ENCODE peak calls at places on chromosomes 5 and 9, in four cellular contexts. Y is IMR-90, O is PC-9, L is GM12878. H is an unnamed sample.

GRCh38 chr5:154370730-154371334 is 75.0 kb upstream of the SAP30L start:
- DNase-seq in Y (no peak), O (no peak), L (no peak), H (no peak)

GRCh38 chr5:10797246-10797645 is 36.2 kb upstream of the DAP start:
- DNase-seq in Y (peak), O (peak), L (no peak), H (no peak)

GRCh38 chr9:93263334-93264229 is 79.6 kb downstream of the WNK2 start:
- DNase-seq in Y (no peak), O (no peak), L (no peak), H (no peak)

GRCh38 chr5:137207023-137207760 is 291.9 kb downstream of the SPOCK1 start:
- DNase-seq in Y (no peak), O (no peak), L (no peak), H (no peak)

GRCh38 chr9:105452185-105452584 is 4.4 kb downstream of the FSD1L start:
- DNase-seq in Y (no peak), O (no peak), L (no peak), H (no peak)

GRCh38 chr5:124395287-124395686 is 351.2 kb downstream of the ZNF608 start:
- DNase-seq in Y (no peak), O (no peak), L (no peak), H (no peak)

GRCh38 chr5:109653840-109654239 is 35.9 kb upstream of the MAN2A1 start:
- DNase-seq in Y (no peak), O (no peak), L (no peak), H (no peak)

GRCh38 chr9:86549434-86549833 is 195.2 kb upstream of the TUT7 start:
- DNase-seq in Y (peak), O (no peak), L (no peak), H (peak)

GRCh38 chr9:88915916-88916315 is 75.4 kb upstream of the S1PR3 start:
- DNase-seq in Y (no peak), O (no peak), L (no peak), H (no peak)

GRCh38 chr5:159695741-159696294 is 220.5 kb upstream of the ADRA1B start:
- DNase-seq in Y (no peak), O (no peak), L (no peak), H (no peak)

GRCh38 chr9:82334286-82334685 is 345.7 kb downstream of the SPATA31D1 start:
- DNase-seq in Y (peak), O (no peak), L (no peak), H (peak)

GRCh38 chr9:129809346-129809745 is 6.4 kb downstream of the TOR1B start:
- DNase-seq in Y (no peak), O (no peak), L (no peak), H (no peak)

GRCh38 chr5:53397845-53398244 is 82.6 kb upstream of the FST start:
- DNase-seq in Y (peak), O (peak), L (no peak), H (peak)

GRCh38 chr9:136784997-136785361 is 6.2 kb upstream of the TMEM141 start:
- DNase-seq in Y (no peak), O (no peak), L (no peak), H (no peak)

GRCh38 chr9:137028281-137029057 is 432 bp upstream of the ABCA2 start:
- DNase-seq in Y (peak), O (no peak), L (no peak), H (no peak)

GRCh38 chr9:121369595-121370265 is at the start of gene STOM:
- DNase-seq in Y (peak), O (no peak), L (no peak), H (peak)

GRCh38 chr5:138955013-138955660 is 80.0 kb upstream of the LRRTM2 start:
- DNase-seq in Y (peak), O (no peak), L (no peak), H (no peak)

GRCh38 chr5:135251099-135251498 is 147.9 kb downstream of the MACROH2A1 start:
- DNase-seq in Y (no peak), O (no peak), L (no peak), H (no peak)

GRCh38 chr9:132669329-132669635 is 501 bp downstream of the DDX31 start:
- DNase-seq in Y (no peak), O (no peak), L (no peak), H (no peak)

GRCh38 chr5:82104872-82105271 is 133.0 kb downstream of the ATG10 start:
- DNase-seq in Y (no peak), O (no peak), L (no peak), H (no peak)

GRCh38 chr5:34817558-34818351 is 21.2 kb upstream of the TTC23L start:
- DNase-seq in Y (no peak), O (no peak), L (no peak), H (peak)

GRCh38 chr5:163395794-163396193 is 41.6 kb upstream of the CCNG1 start:
- DNase-seq in Y (no peak), O (no peak), L (no peak), H (no peak)

GRCh38 chr9:21081999-21082398 is 4.3 kb upstream of the IFNB1 start:
- DNase-seq in Y (no peak), O (no peak), L (no peak), H (no peak)

GRCh38 chr5:111453747-111454146 is 58.6 kb downstream of the STARD4 start:
- DNase-seq in Y (peak), O (no peak), L (no peak), H (peak)

GRCh38 chr9:26811106-26811505 is 81.5 kb downstream of the CAAP1 start:
- DNase-seq in Y (no peak), O (no peak), L (no peak), H (no peak)

GRCh38 chr5:174608631-174609097 is 115.7 kb upstream of the MSX2 start:
- DNase-seq in Y (no peak), O (peak), L (no peak), H (no peak)

GRCh38 chr5:39605966-39606591 is 181.3 kb upstream of the DAB2 start:
- DNase-seq in Y (peak), O (peak), L (no peak), H (no peak)

GRCh38 chr5:131384616-131385214 is 120.9 kb downstream of the CDC42SE2 start:
- DNase-seq in Y (no peak), O (no peak), L (no peak), H (no peak)

GRCh38 chr5:31918739-31919138 is 255.4 kb downstream of the GOLPH3 start:
- DNase-seq in Y (no peak), O (no peak), L (no peak), H (no peak)

GRCh38 chr5:179134511-179134910 is 74.3 kb downstream of the ZNF354C start:
- DNase-seq in Y (no peak), O (no peak), L (no peak), H (no peak)

GRCh38 chr5:59562756-59563389 is 330.7 kb downstream of the PDE4D start:
- DNase-seq in Y (peak), O (peak), L (peak), H (no peak)

GRCh38 chr5:32182463-32183081 is 8.5 kb upstream of the GOLPH3 start:
- DNase-seq in Y (no peak), O (no peak), L (peak), H (no peak)

GRCh38 chr9:97990259-97990658 is 7.1 kb downstream of the ANP32B start:
- DNase-seq in Y (peak), O (peak), L (no peak), H (peak)

GRCh38 chr9:136808781-136809158 is 1.0 kb downstream of the RABL6 start:
- DNase-seq in Y (peak), O (no peak), L (no peak), H (no peak)

GRCh38 chr9:134158242-134158641 is 6.1 kb downstream of the RNU6ATAC start:
- DNase-seq in Y (no peak), O (no peak), L (no peak), H (no peak)

GRCh38 chr9:134156564-134157377 is 7.6 kb downstream of the RNU6ATAC start:
- DNase-seq in Y (no peak), O (no peak), L (no peak), H (no peak)

GRCh38 chr9:134157378-134157885 is 6.9 kb downstream of the RNU6ATAC start:
- DNase-seq in Y (no peak), O (no peak), L (no peak), H (no peak)

GRCh38 chr9:134159566-134160245 is 4.7 kb downstream of the RNU6ATAC start:
- DNase-seq in Y (no peak), O (no peak), L (no peak), H (no peak)

GRCh38 chr9:134158753-134159392 is 5.5 kb downstream of the RNU6ATAC start:
- DNase-seq in Y (no peak), O (no peak), L (no peak), H (no peak)
- TF ChIP-seq CTCF in Y (no peak), O (no peak), L (no peak), H (no peak)

GRCh38 chr5:50794812-50795211 is 128.4 kb downstream of the PARP8 start:
- DNase-seq in Y (no peak), O (no peak), L (no peak), H (no peak)
- H3K4me3 ChIP-seq in Y (no peak), O (no peak), L (no peak), H (no peak)

GRCh38 chr9:111399772-111400563 is 69.9 kb upstream of the OR2K2 start:
- DNase-seq in Y (peak), O (peak), L (no peak), H (no peak)
- TF ChIP-seq CTCF in Y (peak), O (peak), L (peak), H (peak)

DNA sequence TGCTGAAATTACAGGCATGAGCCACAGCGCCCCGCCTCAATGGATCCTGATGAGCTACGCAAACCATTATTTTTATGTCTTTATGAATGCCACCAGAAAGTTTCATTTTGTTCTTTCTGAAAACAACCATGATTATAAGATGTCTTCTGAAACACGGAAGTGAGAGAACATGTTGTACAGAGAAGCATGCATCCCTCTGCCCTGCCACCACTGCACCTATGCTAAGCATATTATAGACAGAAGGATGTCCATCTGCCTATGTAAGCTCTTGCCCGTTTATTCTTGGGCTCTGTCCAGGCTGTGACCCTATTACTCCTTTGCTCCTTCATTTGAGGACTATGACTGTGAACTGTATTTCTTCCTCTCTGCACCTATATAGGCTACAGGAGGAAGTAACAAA is 74.3 kb downstream of the GRAMD2B start:
- DNase-seq in Y (no peak), O (no peak), L (no peak), H (no peak)
- H3K4me3 ChIP-seq in Y (no peak), O (no peak), L (no peak), H (no peak)

DNA sequence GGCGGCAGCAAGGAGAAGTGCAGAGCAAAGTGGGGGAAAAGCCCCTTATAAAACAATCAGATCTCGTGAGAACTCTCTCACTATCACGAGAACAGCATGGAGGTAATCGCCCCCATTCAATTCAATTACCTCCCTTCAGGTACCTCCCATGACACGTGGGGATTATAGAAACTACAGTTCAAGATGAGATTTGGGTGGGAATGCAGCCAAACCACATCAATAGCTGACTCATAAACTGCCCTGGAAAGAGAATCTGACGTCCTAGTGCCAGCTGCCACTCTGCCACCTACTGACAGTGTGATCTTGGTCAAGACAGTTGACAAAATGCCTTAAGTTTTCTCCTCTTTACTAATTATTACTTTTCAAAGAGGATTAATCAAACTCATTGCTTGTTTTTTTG is 128.3 kb downstream of the GPBP1 start:
- DNase-seq in Y (peak), O (peak), L (peak), H (no peak)
- TF ChIP-seq CTCF in Y (no peak), O (no peak), L (no peak), H (no peak)

GRCh38 chr5:36027066-36027465 is 35.9 kb upstream of the UGT3A1 start:
- DNase-seq in Y (no peak), O (no peak), L (no peak), H (no peak)
- H3K4me3 ChIP-seq in Y (no peak), O (no peak), L (no peak), H (no peak)

GRCh38 chr5:66863343-66864170 is 267.4 kb downstream of the MAST4 start:
- DNase-seq in Y (no peak), O (no peak), L (no peak), H (no peak)
- TF ChIP-seq CTCF in Y (no peak), O (no peak), L (no peak), H (no peak)

GRCh38 chr5:14201325-14202061 is 58.4 kb downstream of the TRIO start:
- DNase-seq in Y (peak), O (no peak), L (no peak), H (no peak)

GRCh38 chr5:14202462-14202861 is 59.3 kb downstream of the TRIO start:
- DNase-seq in Y (no peak), O (no peak), L (no peak), H (no peak)

GRCh38 chr5:14204785-14205321 is 61.7 kb downstream of the TRIO start:
- DNase-seq in Y (peak), O (no peak), L (no peak), H (peak)

GRCh38 chr5:14206028-14206725 is 63.0 kb downstream of the TRIO start:
- DNase-seq in Y (no peak), O (no peak), L (no peak), H (no peak)

DNA sequence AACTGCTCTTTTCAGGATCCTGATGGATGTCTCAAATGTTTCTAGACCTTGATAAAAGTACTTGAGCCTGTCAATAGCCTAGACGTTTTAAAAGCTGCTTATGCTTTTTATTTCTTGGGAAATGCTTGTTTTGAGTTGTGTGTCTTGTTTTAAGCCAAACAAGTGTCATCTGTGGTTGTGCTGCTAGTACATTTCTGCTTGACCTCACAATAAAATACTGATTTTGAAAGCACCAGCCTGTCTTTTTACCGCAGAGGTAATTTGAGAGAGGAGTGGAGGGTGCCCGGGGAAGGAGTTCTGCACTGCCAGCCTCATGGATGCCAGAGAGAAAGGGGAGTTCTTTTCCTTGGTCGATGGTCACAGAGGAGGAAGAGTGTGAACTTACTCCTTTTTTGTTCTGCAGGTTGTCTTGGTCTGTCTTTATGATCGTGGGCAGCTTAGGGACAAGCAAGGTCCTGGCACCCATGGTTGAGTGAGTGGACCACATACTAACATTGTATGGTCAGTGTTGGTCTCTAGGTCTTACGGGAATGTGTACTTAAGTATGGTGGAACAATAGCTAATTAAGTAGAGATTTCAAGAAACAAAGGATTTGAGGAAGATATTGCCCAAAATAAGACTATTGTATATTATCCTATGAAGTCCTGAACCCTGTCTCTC is 61.0 kb downstream of the TRIO start:
- DNase-seq in Y (no peak), O (no peak), L (no peak), H (no peak)
- H3K4me3 ChIP-seq in Y (no peak), O (no peak), L (peak), H (no peak)

DNA sequence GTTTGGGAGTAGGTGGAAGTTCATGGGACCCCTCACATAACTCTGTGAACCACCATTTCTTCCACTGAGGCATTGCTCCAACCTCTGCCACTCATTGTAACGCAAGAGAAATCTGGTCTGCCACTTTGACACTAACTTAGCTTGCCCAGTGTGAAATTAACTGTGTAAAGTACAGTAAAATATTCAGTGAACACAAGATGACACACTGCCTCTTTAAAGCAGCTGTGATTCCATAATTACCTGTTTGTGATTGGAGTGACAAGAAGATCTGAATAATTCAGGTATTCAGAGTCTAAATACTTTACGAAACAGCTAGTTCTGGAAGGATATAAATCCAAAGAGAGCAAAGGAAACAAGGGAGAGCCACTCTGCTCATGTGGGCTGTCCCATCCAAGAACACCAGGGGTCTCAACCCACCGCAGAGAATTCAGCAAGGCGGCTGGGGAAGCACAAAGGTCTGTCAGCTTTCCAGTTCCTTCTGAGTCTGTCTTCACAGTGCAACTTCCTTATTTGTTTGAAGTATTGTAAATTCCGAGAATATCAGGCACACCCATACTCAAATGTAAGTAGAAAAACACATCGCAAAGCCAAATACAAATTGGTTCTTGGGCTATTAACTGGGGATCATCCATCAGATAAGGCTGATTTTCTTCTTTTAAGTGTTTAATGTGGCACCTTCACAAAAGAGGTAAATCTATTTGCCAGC is 86.9 kb downstream of the GNAQ start:
- DNase-seq in Y (no peak), O (no peak), L (no peak), H (no peak)
- TF ChIP-seq CTCF in Y (no peak), O (no peak), L (no peak), H (no peak)

GRCh38 chr9:96854877-96855273 is 561 bp upstream of the ZNF782 start:
- DNase-seq in Y (no peak), O (no peak), L (no peak), H (no peak)

GRCh38 chr9:96853711-96854072 is 622 bp downstream of the ZNF782 start:
- DNase-seq in Y (peak), O (no peak), L (no peak), H (no peak)

GRCh38 chr9:96856363-96857286 is 2.3 kb upstream of the ZNF782 start:
- DNase-seq in Y (peak), O (peak), L (peak), H (peak)

GRCh38 chr9:96854073-96854876 is at the start of gene ZNF782:
- DNase-seq in Y (peak), O (peak), L (peak), H (peak)

GRCh38 chr9:96852676-96853075 is 1.6 kb downstream of the ZNF782 start:
- DNase-seq in Y (peak), O (no peak), L (no peak), H (no peak)
- H3K4me3 ChIP-seq in Y (no peak), O (peak), L (peak), H (no peak)